ENCODE peak calls at places on chromosomes 13 and 19, in five cellular contexts. One of them, this sample, is unnamed.

GRCh38 chr13:99800951-99801350 is 170.6 kb downstream of the ZIC5 start:
- DNase-seq in fibroblast of lung: no peak
- DNase-seq in CD8-positive, alpha-beta T cell: no peak
- DNase-seq in AG04449: no peak
- DNase-seq in tibial artery: no peak
- DNase-seq in this sample: no peak

GRCh38 chr19:39752390-39752789 is 14.6 kb upstream of the CLC start:
- DNase-seq in fibroblast of lung: no peak
- DNase-seq in CD8-positive, alpha-beta T cell: no peak
- DNase-seq in AG04449: no peak
- DNase-seq in tibial artery: no peak
- DNase-seq in this sample: no peak

GRCh38 chr13:79481685-79482052 is 714 bp downstream of the NDFIP2 start:
- DNase-seq in fibroblast of lung: peak; percentile 24
- DNase-seq in CD8-positive, alpha-beta T cell: no peak
- DNase-seq in AG04449: no peak
- DNase-seq in tibial artery: no peak
- DNase-seq in this sample: no peak

GRCh38 chr13:77868717-77869116 is 49.9 kb downstream of the EDNRB start:
- DNase-seq in fibroblast of lung: peak; percentile 14
- DNase-seq in CD8-positive, alpha-beta T cell: no peak
- DNase-seq in AG04449: no peak
- DNase-seq in tibial artery: no peak
- DNase-seq in this sample: no peak

GRCh38 chr19:12884926-12885748 is 1.9 kb downstream of the KLF1 start:
- DNase-seq in fibroblast of lung: peak; percentile 43
- DNase-seq in CD8-positive, alpha-beta T cell: peak; percentile 68
- DNase-seq in AG04449: no peak
- DNase-seq in tibial artery: no peak
- DNase-seq in this sample: no peak

GRCh38 chr13:95137096-95137495 is 164.2 kb downstream of the ABCC4 start:
- DNase-seq in fibroblast of lung: peak; percentile 15
- DNase-seq in CD8-positive, alpha-beta T cell: no peak
- DNase-seq in AG04449: no peak
- DNase-seq in tibial artery: no peak
- DNase-seq in this sample: no peak

GRCh38 chr19:43414554-43414953 is at the start of gene TEX101:
- DNase-seq in fibroblast of lung: no peak
- DNase-seq in CD8-positive, alpha-beta T cell: no peak
- DNase-seq in AG04449: no peak
- DNase-seq in tibial artery: no peak
- DNase-seq in this sample: no peak

GRCh38 chr19:56978023-56978565 is 137.6 kb upstream of the PEG3 start:
- DNase-seq in fibroblast of lung: no peak
- DNase-seq in CD8-positive, alpha-beta T cell: no peak
- DNase-seq in AG04449: no peak
- DNase-seq in tibial artery: no peak
- DNase-seq in this sample: no peak

GRCh38 chr13:72180253-72180952 is 313.4 kb upstream of the DACH1 start:
- DNase-seq in fibroblast of lung: peak; percentile 92
- DNase-seq in CD8-positive, alpha-beta T cell: no peak
- DNase-seq in AG04449: no peak
- DNase-seq in tibial artery: no peak
- DNase-seq in this sample: peak; percentile 89

GRCh38 chr13:87677043-87677333 is 5.8 kb downstream of the SLITRK5 start:
- DNase-seq in fibroblast of lung: no peak
- DNase-seq in CD8-positive, alpha-beta T cell: no peak
- DNase-seq in AG04449: no peak
- DNase-seq in tibial artery: no peak
- DNase-seq in this sample: no peak

GRCh38 chr13:39557285-39557955 is 45.6 kb downstream of the LHFPL6 start:
- DNase-seq in fibroblast of lung: no peak
- DNase-seq in CD8-positive, alpha-beta T cell: no peak
- DNase-seq in AG04449: no peak
- DNase-seq in tibial artery: no peak
- DNase-seq in this sample: no peak

GRCh38 chr19:3249408-3249807 is 24.9 kb downstream of the CELF5 start:
- DNase-seq in fibroblast of lung: no peak
- DNase-seq in CD8-positive, alpha-beta T cell: no peak
- DNase-seq in AG04449: no peak
- DNase-seq in tibial artery: no peak
- DNase-seq in this sample: no peak

GRCh38 chr19:16319466-16319865 is 5.2 kb upstream of the KLF2 start:
- DNase-seq in fibroblast of lung: peak; percentile 59
- DNase-seq in CD8-positive, alpha-beta T cell: no peak
- DNase-seq in AG04449: no peak
- DNase-seq in tibial artery: no peak
- DNase-seq in this sample: peak; percentile 62

GRCh38 chr19:2424686-2425621 is 2.4 kb downstream of the TIMM13 start:
- DNase-seq in fibroblast of lung: peak; percentile 76
- DNase-seq in CD8-positive, alpha-beta T cell: no peak
- DNase-seq in AG04449: peak; percentile 1
- DNase-seq in tibial artery: no peak
- DNase-seq in this sample: no peak

GRCh38 chr13:43848250-43848649 is 31.3 kb downstream of the CCDC122 start:
- DNase-seq in fibroblast of lung: peak; percentile 85
- DNase-seq in CD8-positive, alpha-beta T cell: no peak
- DNase-seq in AG04449: no peak
- DNase-seq in tibial artery: no peak
- DNase-seq in this sample: peak; percentile 37

GRCh38 chr13:62432295-62432694 is 1016.6 kb upstream of the PCDH20 start:
- DNase-seq in fibroblast of lung: no peak
- DNase-seq in CD8-positive, alpha-beta T cell: no peak
- DNase-seq in AG04449: no peak
- DNase-seq in tibial artery: no peak
- DNase-seq in this sample: no peak

GRCh38 chr19:40411125-40411842 is 1.9 kb downstream of the PRX start:
- DNase-seq in fibroblast of lung: no peak
- DNase-seq in CD8-positive, alpha-beta T cell: no peak
- DNase-seq in AG04449: no peak
- DNase-seq in tibial artery: no peak
- DNase-seq in this sample: no peak

GRCh38 chr19:42601811-42602443 is 7.2 kb upstream of the CEACAM8 start:
- DNase-seq in fibroblast of lung: peak; percentile 22
- DNase-seq in CD8-positive, alpha-beta T cell: no peak
- DNase-seq in AG04449: no peak
- DNase-seq in tibial artery: no peak
- DNase-seq in this sample: no peak

GRCh38 chr19:16301999-16302694 is 22.5 kb upstream of the KLF2 start:
- DNase-seq in fibroblast of lung: peak; percentile 78
- DNase-seq in CD8-positive, alpha-beta T cell: no peak
- DNase-seq in AG04449: no peak
- DNase-seq in tibial artery: no peak
- DNase-seq in this sample: no peak

GRCh38 chr13:50069255-50069654 is 54.0 kb downstream of the KCNRG start:
- DNase-seq in fibroblast of lung: no peak
- DNase-seq in CD8-positive, alpha-beta T cell: no peak
- DNase-seq in AG04449: no peak
- DNase-seq in tibial artery: no peak
- DNase-seq in this sample: no peak

GRCh38 chr19:47350599-47350998 is 1.5 kb downstream of the DHX34 start:
- DNase-seq in fibroblast of lung: no peak
- DNase-seq in CD8-positive, alpha-beta T cell: no peak
- DNase-seq in AG04449: no peak
- DNase-seq in tibial artery: no peak
- DNase-seq in this sample: no peak

GRCh38 chr13:52070929-52071523 is 46.5 kb downstream of the UTP14C start:
- DNase-seq in fibroblast of lung: peak; percentile 20
- DNase-seq in CD8-positive, alpha-beta T cell: no peak
- DNase-seq in AG04449: no peak
- DNase-seq in tibial artery: no peak
- DNase-seq in this sample: no peak

GRCh38 chr19:30374791-30375650 is 2.8 kb downstream of the ZNF536 start:
- DNase-seq in fibroblast of lung: no peak
- DNase-seq in CD8-positive, alpha-beta T cell: no peak
- DNase-seq in AG04449: no peak
- DNase-seq in tibial artery: no peak
- DNase-seq in this sample: no peak

GRCh38 chr13:108606424-108606823 is 23.0 kb upstream of the MYO16 start:
- DNase-seq in fibroblast of lung: no peak
- DNase-seq in CD8-positive, alpha-beta T cell: no peak
- DNase-seq in AG04449: no peak
- DNase-seq in tibial artery: no peak
- DNase-seq in this sample: no peak

GRCh38 chr13:47085346-47085745 is 188.5 kb upstream of the HTR2A start:
- DNase-seq in fibroblast of lung: peak; percentile 36
- DNase-seq in CD8-positive, alpha-beta T cell: no peak
- DNase-seq in AG04449: peak; percentile 29
- DNase-seq in tibial artery: no peak
- DNase-seq in this sample: no peak

GRCh38 chr19:6042776-6043726 is 65.1 kb upstream of the RANBP3 start:
- DNase-seq in fibroblast of lung: no peak
- DNase-seq in CD8-positive, alpha-beta T cell: no peak
- DNase-seq in AG04449: no peak
- DNase-seq in tibial artery: no peak
- DNase-seq in this sample: no peak

GRCh38 chr13:51315658-51316057 is 23.8 kb upstream of the SERPINE3 start:
- DNase-seq in fibroblast of lung: peak; percentile 46
- DNase-seq in CD8-positive, alpha-beta T cell: no peak
- DNase-seq in AG04449: no peak
- DNase-seq in tibial artery: no peak
- DNase-seq in this sample: no peak

GRCh38 chr13:76939215-76939614 is 9.1 kb upstream of the ACOD1 start:
- DNase-seq in fibroblast of lung: peak; percentile 53
- DNase-seq in CD8-positive, alpha-beta T cell: no peak
- DNase-seq in AG04449: peak; percentile 29
- DNase-seq in tibial artery: no peak
- DNase-seq in this sample: no peak

GRCh38 chr19:53132231-53132991 is at the start of gene ZNF415:
- DNase-seq in fibroblast of lung: peak; percentile 69
- DNase-seq in CD8-positive, alpha-beta T cell: no peak
- DNase-seq in AG04449: no peak
- DNase-seq in tibial artery: peak; percentile 66
- DNase-seq in this sample: peak; percentile 2

GRCh38 chr13:108376308-108376707 is 106.8 kb downstream of the TNFSF13B start:
- DNase-seq in fibroblast of lung: no peak
- DNase-seq in CD8-positive, alpha-beta T cell: no peak
- DNase-seq in AG04449: no peak
- DNase-seq in tibial artery: no peak
- DNase-seq in this sample: no peak

GRCh38 chr19:15128162-15128770 is 21.1 kb downstream of the SYDE1 start:
- DNase-seq in fibroblast of lung: no peak
- DNase-seq in CD8-positive, alpha-beta T cell: no peak
- DNase-seq in AG04449: no peak
- DNase-seq in tibial artery: no peak
- DNase-seq in this sample: no peak

GRCh38 chr19:15125232-15126067 is 18.2 kb downstream of the SYDE1 start:
- DNase-seq in fibroblast of lung: peak; percentile 96
- DNase-seq in CD8-positive, alpha-beta T cell: peak; percentile 94
- DNase-seq in AG04449: peak; percentile 80
- DNase-seq in tibial artery: peak; percentile 98
- DNase-seq in this sample: peak; percentile 91

GRCh38 chr19:15124572-15125231 is 17.5 kb downstream of the SYDE1 start:
- DNase-seq in fibroblast of lung: no peak
- DNase-seq in CD8-positive, alpha-beta T cell: no peak
- DNase-seq in AG04449: no peak
- DNase-seq in tibial artery: no peak
- DNase-seq in this sample: no peak

GRCh38 chr19:15123900-15124299 is 16.7 kb downstream of the SYDE1 start:
- DNase-seq in fibroblast of lung: no peak
- DNase-seq in CD8-positive, alpha-beta T cell: no peak
- DNase-seq in AG04449: no peak
- DNase-seq in tibial artery: peak; percentile 58
- DNase-seq in this sample: no peak

GRCh38 chr19:15126511-15126910 is 19.3 kb downstream of the SYDE1 start:
- DNase-seq in fibroblast of lung: no peak
- DNase-seq in CD8-positive, alpha-beta T cell: no peak
- DNase-seq in AG04449: no peak
- DNase-seq in tibial artery: no peak
- DNase-seq in this sample: no peak
- H3K4me3 ChIP-seq in fibroblast of lung: peak overlapping the region; percentile 61
- H3K4me3 ChIP-seq in CD8-positive, alpha-beta T cell: no peak overlapping the region
- H3K4me3 ChIP-seq in AG04449: no peak overlapping the region
- H3K4me3 ChIP-seq in tibial artery: no peak overlapping the region
- H3K4me3 ChIP-seq in this sample: no peak overlapping the region

GRCh38 chr13:48578516-48579166 is 45.8 kb upstream of the RCBTB2 start:
- DNase-seq in fibroblast of lung: no peak
- DNase-seq in CD8-positive, alpha-beta T cell: no peak
- DNase-seq in AG04449: no peak
- DNase-seq in tibial artery: no peak
- DNase-seq in this sample: no peak
- TF ChIP-seq CTCF in fibroblast of lung: no peak
- TF ChIP-seq CTCF in CD8-positive, alpha-beta T cell: no peak
- TF ChIP-seq CTCF in AG04449: no peak
- TF ChIP-seq CTCF in tibial artery: no peak
- TF ChIP-seq CTCF in this sample: no peak

GRCh38 chr13:27958928-27959539 is 10.1 kb downstream of the CDX2 start:
- DNase-seq in fibroblast of lung: no peak
- DNase-seq in CD8-positive, alpha-beta T cell: no peak
- DNase-seq in AG04449: no peak
- DNase-seq in tibial artery: no peak
- DNase-seq in this sample: no peak

GRCh38 chr13:27960362-27961226 is 8.5 kb downstream of the CDX2 start:
- DNase-seq in fibroblast of lung: no peak
- DNase-seq in CD8-positive, alpha-beta T cell: no peak
- DNase-seq in AG04449: no peak
- DNase-seq in tibial artery: no peak
- DNase-seq in this sample: no peak

GRCh38 chr13:27962128-27962841 is 6.8 kb downstream of the CDX2 start:
- DNase-seq in fibroblast of lung: no peak
- DNase-seq in CD8-positive, alpha-beta T cell: no peak
- DNase-seq in AG04449: no peak
- DNase-seq in tibial artery: no peak
- DNase-seq in this sample: no peak

GRCh38 chr13:27961227-27962085 is 7.7 kb downstream of the CDX2 start:
- DNase-seq in fibroblast of lung: no peak
- DNase-seq in CD8-positive, alpha-beta T cell: no peak
- DNase-seq in AG04449: no peak
- DNase-seq in tibial artery: no peak
- DNase-seq in this sample: no peak

GRCh38 chr13:27959976-27960361 is 9.1 kb downstream of the CDX2 start:
- DNase-seq in fibroblast of lung: no peak
- DNase-seq in CD8-positive, alpha-beta T cell: no peak
- DNase-seq in AG04449: no peak
- DNase-seq in tibial artery: no peak
- DNase-seq in this sample: no peak
- H3K4me3 ChIP-seq in fibroblast of lung: no peak overlapping the region
- H3K4me3 ChIP-seq in CD8-positive, alpha-beta T cell: no peak overlapping the region
- H3K4me3 ChIP-seq in AG04449: no peak overlapping the region
- H3K4me3 ChIP-seq in tibial artery: no peak overlapping the region
- H3K4me3 ChIP-seq in this sample: no peak overlapping the region

GRCh38 chr19:18481505-18482222 is 40.2 kb downstream of the ELL start:
- DNase-seq in fibroblast of lung: peak; percentile 70
- DNase-seq in CD8-positive, alpha-beta T cell: no peak
- DNase-seq in AG04449: no peak
- DNase-seq in tibial artery: no peak
- DNase-seq in this sample: no peak

GRCh38 chr19:18486746-18487145 is 35.1 kb downstream of the ELL start:
- DNase-seq in fibroblast of lung: no peak
- DNase-seq in CD8-positive, alpha-beta T cell: no peak
- DNase-seq in AG04449: no peak
- DNase-seq in tibial artery: no peak
- DNase-seq in this sample: no peak

GRCh38 chr19:18483119-18483518 is 38.8 kb downstream of the ELL start:
- DNase-seq in fibroblast of lung: no peak
- DNase-seq in CD8-positive, alpha-beta T cell: no peak
- DNase-seq in AG04449: no peak
- DNase-seq in tibial artery: no peak
- DNase-seq in this sample: no peak

GRCh38 chr19:18487576-18488402 is 34.1 kb downstream of the ELL start:
- DNase-seq in fibroblast of lung: no peak
- DNase-seq in CD8-positive, alpha-beta T cell: no peak
- DNase-seq in AG04449: no peak
- DNase-seq in tibial artery: no peak
- DNase-seq in this sample: no peak

GRCh38 chr19:18484992-18485391 is 36.9 kb downstream of the ELL start:
- DNase-seq in fibroblast of lung: no peak
- DNase-seq in CD8-positive, alpha-beta T cell: no peak
- DNase-seq in AG04449: no peak
- DNase-seq in tibial artery: no peak
- DNase-seq in this sample: no peak
- TF ChIP-seq CTCF in fibroblast of lung: no peak
- TF ChIP-seq CTCF in CD8-positive, alpha-beta T cell: no peak
- TF ChIP-seq CTCF in AG04449: no peak
- TF ChIP-seq CTCF in tibial artery: no peak
- TF ChIP-seq CTCF in this sample: no peak

This sample was measured in astrocyte of the cerebellum.